ENCODE peak calls at places on chromosomes 1 and 21, in nine cellular contexts. H is HL-60, A is progenitor cell of endocrine pancreas, O is fibroblast of lung, N is breast epithelium, P is tibial nerve, W is foreskin keratinocyte, S is nephron progenitor cell, D is transverse colon. F is an unnamed sample.

GRCh38 chr1:29279896-29280779 is 43.8 kb downstream of the PTPRU start:
- DNase-seq in H (no peak), A (no peak), O (no peak), N (no peak), P (no peak), W (no peak), S (no peak), D (no peak), F (no peak)

GRCh38 chr1:156874572-156874971 is 13.9 kb downstream of the NTRK1 start:
- DNase-seq in H (no peak), A (no peak), O (no peak), N (no peak), P (no peak), W (no peak), S (no peak), D (no peak), F (no peak)

GRCh38 chr1:3097861-3098260 is 28.9 kb downstream of the PRDM16 start:
- DNase-seq in H (no peak), A (no peak), O (no peak), N (no peak), P (no peak), W (no peak), S (no peak), D (no peak), F (no peak)

GRCh38 chr1:32128971-32129370 is 21.1 kb downstream of the KPNA6 start:
- DNase-seq in H (no peak), A (no peak), O (no peak), N (no peak), P (no peak), W (no peak), S (no peak), D (no peak), F (no peak)

GRCh38 chr1:201156819-201157218 is 2.5 kb upstream of the TMEM9 start:
- DNase-seq in H (no peak), A (no peak), O (no peak), N (no peak), P (no peak), W (no peak), S (no peak), D (no peak), F (no peak)

GRCh38 chr1:84078108-84078823 is 65.8 kb upstream of the PRKACB start:
- DNase-seq in H (no peak), A (no peak), O (peak; percentile 43), N (peak; percentile 58), P (peak; percentile 7), W (no peak), S (no peak), D (no peak), F (peak; percentile 28)

GRCh38 chr1:26697978-26698849 is 2.4 kb downstream of the ARID1A start:
- DNase-seq in H (no peak), A (no peak), O (peak; percentile 97), N (no peak), P (peak; percentile 49), W (peak; percentile 94), S (peak; percentile 21), D (peak; percentile 40), F (peak; percentile 11)

GRCh38 chr1:154198756-154199562 is 7.1 kb upstream of the TPM3 start:
- DNase-seq in H (no peak), A (peak; percentile 19), O (peak; percentile 77), N (no peak), P (peak; percentile 90), W (peak; percentile 44), S (peak; percentile 31), D (no peak), F (peak; percentile 56)

GRCh38 chr21:25535811-25536210 is 71.5 kb downstream of the MRPL39 start:
- DNase-seq in H (no peak), A (no peak), O (no peak), N (no peak), P (no peak), W (no peak), S (no peak), D (no peak), F (no peak)

GRCh38 chr1:153633161-153633746 is 612 bp upstream of the CHTOP start:
- DNase-seq in H (no peak), A (no peak), O (no peak), N (no peak), P (no peak), W (no peak), S (no peak), D (peak; percentile 61), F (no peak)

GRCh38 chr1:37958690-37959089 is 11.8 kb upstream of the INPP5B start:
- DNase-seq in H (no peak), A (no peak), O (peak; percentile 42), N (no peak), P (no peak), W (peak; percentile 68), S (no peak), D (no peak), F (no peak)

GRCh38 chr1:194374649-194375048 is 1188.2 kb upstream of the B3GALT2 start:
- DNase-seq in H (no peak), A (no peak), O (no peak), N (no peak), P (no peak), W (no peak), S (no peak), D (no peak), F (no peak)

GRCh38 chr1:34681481-34682451 is 73.1 kb upstream of the GJB5 start:
- DNase-seq in H (peak; percentile 11), A (peak; percentile 68), O (peak; percentile 16), N (no peak), P (peak; percentile 66), W (peak; percentile 37), S (peak; percentile 74), D (peak; percentile 76), F (peak; percentile 75)

GRCh38 chr1:81617308-81618027 is 183.3 kb upstream of the ADGRL2 start:
- DNase-seq in H (no peak), A (no peak), O (peak; percentile 45), N (no peak), P (peak; percentile 5), W (no peak), S (no peak), D (no peak), F (no peak)

GRCh38 chr1:160144921-160145320 is 6.5 kb upstream of the ATP1A4 start:
- DNase-seq in H (no peak), A (no peak), O (peak; percentile 19), N (no peak), P (no peak), W (no peak), S (no peak), D (no peak), F (no peak)
- TF ChIP-seq CTCF in H (no peak), A (no peak), O (no peak), N (no peak), P (no peak), W (no peak), S (no peak), D (no peak), F (no peak)

GRCh38 chr1:164886101-164886500 is 327.1 kb downstream of the PBX1 start:
- DNase-seq in H (no peak), A (no peak), O (no peak), N (no peak), P (no peak), W (peak; percentile 36), S (no peak), D (no peak), F (no peak)
- TF ChIP-seq CTCF in H (no peak), A (no peak), O (no peak), N (no peak), P (no peak), W (no peak), S (no peak), D (no peak), F (no peak)

GRCh38 chr1:234185438-234185837 is 187.8 kb upstream of the COA6 start:
- DNase-seq in H (no peak), A (no peak), O (no peak), N (no peak), P (no peak), W (no peak), S (no peak), D (no peak), F (no peak)

GRCh38 chr1:234186037-234186688 is 187.1 kb upstream of the COA6 start:
- DNase-seq in H (no peak), A (no peak), O (peak; percentile 17), N (no peak), P (no peak), W (peak; percentile 97), S (no peak), D (no peak), F (no peak)

GRCh38 chr1:234188454-234188792 is 184.8 kb upstream of the COA6 start:
- DNase-seq in H (no peak), A (no peak), O (no peak), N (no peak), P (no peak), W (peak; percentile 98), S (peak; percentile 20), D (no peak), F (peak; percentile 38)
- TF ChIP-seq CTCF in H (no peak), A (peak; percentile 39), O (no peak), N (no peak), P (no peak), W (peak; percentile 97), S (no peak), D (no peak), F (peak; percentile 35)

DNA sequence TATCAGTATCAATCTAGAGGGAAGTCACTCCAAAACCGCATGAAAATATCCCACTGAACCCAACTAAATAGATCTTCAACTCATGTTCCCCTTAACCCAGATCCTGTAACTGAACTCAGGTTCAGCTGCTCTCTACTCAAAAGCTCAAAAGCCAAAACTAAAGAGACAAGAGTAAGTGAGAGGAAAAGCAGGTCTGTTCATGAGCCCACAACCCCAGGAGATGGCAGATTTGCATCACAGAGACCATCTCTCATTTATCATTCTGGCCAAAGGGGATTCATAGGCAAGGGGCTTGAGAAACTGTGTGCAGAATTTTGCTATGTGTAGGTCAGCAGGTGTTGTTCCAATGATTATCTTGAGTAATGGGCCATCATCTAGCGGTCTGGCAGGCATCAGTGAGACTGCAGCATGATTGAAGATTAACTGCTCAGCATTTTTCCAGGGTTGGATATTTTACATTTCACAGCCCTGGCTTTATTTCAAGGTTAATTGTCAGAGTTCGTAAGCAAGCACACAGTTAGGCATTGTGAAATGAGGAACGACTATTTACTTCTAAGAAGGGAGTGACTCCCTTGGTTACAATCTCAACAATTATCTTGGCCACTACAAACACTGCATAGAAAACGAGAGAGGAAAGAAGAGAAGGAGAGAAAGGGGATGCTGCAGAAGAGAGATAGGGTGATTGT is 1204.5 kb upstream of the TMPRSS15 start:
- DNase-seq in H (no peak), A (no peak), O (no peak), N (no peak), P (no peak), W (no peak), S (no peak), D (no peak), F (no peak)
- TF ChIP-seq CTCF in H (no peak), A (no peak), O (no peak), N (no peak), P (no peak), W (no peak), S (no peak), D (no peak), F (no peak)

GRCh38 chr1:12314328-12314903 is 84.6 kb downstream of the VPS13D start:
- DNase-seq in H (no peak), A (no peak), O (peak; percentile 65), N (no peak), P (no peak), W (no peak), S (no peak), D (no peak), F (no peak)
- TF ChIP-seq CTCF in H (no peak), A (peak; percentile 75), O (peak; percentile 38), N (peak; percentile 43), P (peak; percentile 47), W (peak; percentile 57), S (peak; percentile 50), D (peak; percentile 51), F (no peak)

GRCh38 chr1:6074192-6074901 is 28.7 kb downstream of the KCNAB2 start:
- DNase-seq in H (no peak), A (no peak), O (no peak), N (no peak), P (no peak), W (no peak), S (no peak), D (no peak), F (no peak)
- TF ChIP-seq CTCF in H (no peak), A (no peak), O (no peak), N (no peak), P (no peak), W (no peak), S (no peak), D (no peak), F (no peak)

F was measured in endothelial cell.